ENCODE peak calls at places on chromosomes 11 and 22, in five cellular contexts. One of them, this sample, is unnamed.

GRCh38 chr22:25057013-25057881 is 104.7 kb downstream of the KIAA1671 start:
- DNase-seq in myocyte: peak
- DNase-seq in Kasumi-1: peak
- DNase-seq in NAMALWA: peak
- DNase-seq in fibroblast of the conjunctiva: peak
- DNase-seq in this sample: no peak

GRCh38 chr11:10623797-10624761 is 55.6 kb upstream of the LYVE1 start:
- DNase-seq in Kasumi-1: no peak
- DNase-seq in NAMALWA: no peak
- DNase-seq in myocyte: peak
- DNase-seq in fibroblast of the conjunctiva: no peak
- DNase-seq in this sample: no peak

GRCh38 chr11:96098511-96099241 is 174.8 kb upstream of the MTMR2 start:
- DNase-seq in myocyte: peak
- DNase-seq in Kasumi-1: no peak
- DNase-seq in fibroblast of the conjunctiva: no peak
- DNase-seq in NAMALWA: no peak
- DNase-seq in this sample: no peak

GRCh38 chr11:12813371-12814225 is 139.4 kb downstream of the TEAD1 start:
- DNase-seq in fibroblast of the conjunctiva: no peak
- DNase-seq in myocyte: peak
- DNase-seq in Kasumi-1: no peak
- DNase-seq in NAMALWA: no peak
- DNase-seq in this sample: peak

GRCh38 chr22:41919357-41920224 is 4.7 kb upstream of the SHISA8 start:
- DNase-seq in NAMALWA: peak
- DNase-seq in fibroblast of the conjunctiva: no peak
- DNase-seq in Kasumi-1: no peak
- DNase-seq in myocyte: peak
- DNase-seq in this sample: no peak

GRCh38 chr11:32555091-32555490 is 28.5 kb upstream of the EIF3M start:
- DNase-seq in myocyte: no peak
- DNase-seq in NAMALWA: no peak
- DNase-seq in fibroblast of the conjunctiva: no peak
- DNase-seq in Kasumi-1: no peak
- DNase-seq in this sample: no peak

GRCh38 chr22:44025171-44026065 is 1.3 kb downstream of the PARVB start:
- DNase-seq in NAMALWA: peak
- DNase-seq in fibroblast of the conjunctiva: no peak
- DNase-seq in myocyte: no peak
- DNase-seq in Kasumi-1: peak
- DNase-seq in this sample: no peak

GRCh38 chr11:19199766-19200165 is 2.0 kb downstream of the CSRP3 start:
- DNase-seq in Kasumi-1: no peak
- DNase-seq in myocyte: no peak
- DNase-seq in NAMALWA: no peak
- DNase-seq in fibroblast of the conjunctiva: no peak
- DNase-seq in this sample: no peak

GRCh38 chr11:43868852-43869567 is 11.6 kb upstream of the ALKBH3 start:
- DNase-seq in myocyte: peak
- DNase-seq in fibroblast of the conjunctiva: peak
- DNase-seq in Kasumi-1: peak
- DNase-seq in NAMALWA: peak
- DNase-seq in this sample: no peak

GRCh38 chr11:128399186-128399585 is 188.2 kb downstream of the ETS1 start:
- DNase-seq in myocyte: peak
- DNase-seq in Kasumi-1: no peak
- DNase-seq in NAMALWA: peak
- DNase-seq in fibroblast of the conjunctiva: no peak
- DNase-seq in this sample: no peak